ENCODE peak calls at places on chromosomes 1 and 21, in six cellular contexts. L, P, W, D, N and G are unnamed samples.

GRCh38 chr1:42439940-42440339 is 15.9 kb downstream of the ZMYND12 start:
- DNase-seq in L (no peak), P (no peak), W (no peak), D (no peak), N (no peak), G (no peak)

GRCh38 chr1:182784556-182785171 is 4.9 kb upstream of the NPL start:
- DNase-seq in L (peak), P (peak), W (peak), D (peak), N (no peak), G (no peak)

GRCh38 chr1:92482665-92483441 is 3.9 kb downstream of the GFI1 start:
- DNase-seq in L (no peak), P (no peak), W (no peak), D (no peak), N (peak), G (peak)

GRCh38 chr1:213989071-213989739 is 1.4 kb downstream of the PROX1 start:
- DNase-seq in L (no peak), P (no peak), W (no peak), D (peak), N (no peak), G (no peak)

GRCh38 chr1:162135271-162135775 is 65.8 kb downstream of the NOS1AP start:
- DNase-seq in L (no peak), P (no peak), W (no peak), D (no peak), N (no peak), G (no peak)

GRCh38 chr1:226309398-226310122 is 596 bp upstream of the LIN9 start:
- DNase-seq in L (no peak), P (peak), W (no peak), D (no peak), N (no peak), G (peak)

GRCh38 chr1:114025609-114026401 is 46.5 kb downstream of the OLFML3 start:
- DNase-seq in L (no peak), P (no peak), W (no peak), D (no peak), N (no peak), G (no peak)

GRCh38 chr1:204672482-204673216 is 12.9 kb downstream of the LRRN2 start:
- DNase-seq in L (no peak), P (no peak), W (peak), D (no peak), N (no peak), G (no peak)

GRCh38 chr1:11054181-11054580 is 5.6 kb downstream of the SRM start:
- DNase-seq in L (no peak), P (no peak), W (no peak), D (no peak), N (no peak), G (no peak)

GRCh38 chr1:211660718-211661222 is 14.7 kb downstream of the NEK2 start:
- DNase-seq in L (no peak), P (no peak), W (no peak), D (no peak), N (no peak), G (no peak)

GRCh38 chr1:13823126-13823880 is 123.3 kb downstream of the PRDM2 start:
- DNase-seq in L (no peak), P (no peak), W (no peak), D (no peak), N (no peak), G (peak)

GRCh38 chr1:115982399-115982798 is 6.1 kb downstream of the SLC22A15 start:
- DNase-seq in L (no peak), P (no peak), W (no peak), D (no peak), N (no peak), G (no peak)

DNA sequence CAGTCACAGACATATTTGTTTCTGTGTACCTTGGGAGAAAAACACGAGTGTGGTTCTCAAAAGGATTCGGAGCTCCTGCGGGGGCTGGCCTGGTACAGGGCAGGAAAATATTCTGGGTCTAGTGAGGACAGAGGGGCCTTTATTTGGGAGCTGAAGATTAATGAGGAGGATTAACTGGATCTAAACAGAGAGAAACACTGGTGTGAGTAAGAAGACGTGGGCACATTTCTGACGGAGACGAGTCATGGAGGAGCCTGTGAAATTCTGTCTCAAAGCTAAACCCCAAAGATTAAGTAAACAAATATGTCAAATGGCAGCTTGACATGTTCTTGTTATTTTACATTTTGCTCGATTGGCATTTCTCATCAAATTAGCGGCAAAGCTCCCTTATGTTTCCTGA is 12.7 kb downstream of the PROK1 start:
- DNase-seq in L (no peak), P (no peak), W (no peak), D (no peak), N (no peak), G (no peak)
- TF ChIP-seq EP300 in L (no peak), P (no peak), W (no peak), D (no peak), N (no peak), G (no peak)

GRCh38 chr21:42513151-42513984 is at the start of gene SLC37A1:
- DNase-seq in L (no peak), P (no peak), W (peak), D (no peak), N (no peak), G (no peak)

GRCh38 chr21:42513985-42514882 is 582 bp downstream of the SLC37A1 start:
- DNase-seq in L (no peak), P (peak), W (no peak), D (no peak), N (peak), G (no peak)

GRCh38 chr21:42518216-42518615 is 4.6 kb downstream of the SLC37A1 start:
- DNase-seq in L (no peak), P (peak), W (no peak), D (no peak), N (no peak), G (peak)

GRCh38 chr21:42514883-42515228 is 1.2 kb downstream of the SLC37A1 start:
- DNase-seq in L (no peak), P (no peak), W (no peak), D (no peak), N (no peak), G (no peak)

DNA sequence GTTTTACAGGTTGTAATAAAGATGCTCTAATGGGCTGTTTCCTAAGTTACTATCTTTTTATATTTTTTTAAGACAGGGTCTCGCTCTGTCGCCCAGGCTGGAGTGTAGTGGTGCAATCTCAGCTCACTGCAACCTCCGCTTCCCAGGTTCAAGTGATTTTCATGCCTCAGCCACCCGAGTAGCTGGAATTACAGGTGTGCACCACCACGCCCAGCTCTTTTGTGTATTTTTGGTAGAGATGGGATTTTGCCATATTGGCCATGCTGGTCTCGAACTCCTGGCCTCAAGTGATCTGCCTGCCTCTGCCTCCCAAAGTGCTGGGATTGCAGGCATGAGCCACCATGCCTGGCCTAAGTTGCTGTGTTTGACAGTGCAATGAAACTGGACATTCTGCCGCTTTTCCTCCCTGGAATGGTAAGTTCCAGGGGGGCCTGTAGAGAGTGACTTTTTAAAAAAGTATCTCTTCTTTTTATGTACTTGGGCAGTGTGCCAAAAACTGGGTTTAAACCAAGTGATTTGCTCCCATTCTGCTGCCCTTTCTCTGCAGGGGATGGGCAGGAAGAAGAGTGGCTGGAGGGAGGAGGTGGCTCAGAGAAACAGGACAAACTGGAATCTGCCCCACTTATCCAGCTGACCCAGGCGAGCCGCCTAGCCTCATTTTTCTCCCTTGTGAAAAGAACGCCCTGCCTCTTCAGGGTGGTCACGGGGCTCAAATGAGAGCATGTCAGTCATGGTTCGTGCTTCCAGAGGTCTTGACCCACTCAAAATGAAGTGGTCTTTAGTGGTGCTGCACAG is 2.3 kb downstream of the SLC37A1 start:
- DNase-seq in L (no peak), P (no peak), W (no peak), D (no peak), N (peak), G (no peak)
- TF ChIP-seq EP300 in L (no peak), P (no peak), W (no peak), D (no peak), N (no peak), G (no peak)

GRCh38 chr1:159935719-159936283 is 9.6 kb downstream of the IGSF9 start:
- DNase-seq in L (no peak), P (no peak), W (no peak), D (no peak), N (no peak), G (no peak)

GRCh38 chr1:159937014-159937750 is 8.2 kb downstream of the IGSF9 start:
- DNase-seq in L (no peak), P (no peak), W (no peak), D (no peak), N (peak), G (no peak)

GRCh38 chr1:159938221-159938852 is 7.1 kb downstream of the IGSF9 start:
- DNase-seq in L (no peak), P (no peak), W (no peak), D (no peak), N (no peak), G (no peak)

GRCh38 chr1:159935305-159935704 is 10.0 kb upstream of the TAGLN2 start:
- DNase-seq in L (no peak), P (no peak), W (no peak), D (no peak), N (no peak), G (no peak)

DNA sequence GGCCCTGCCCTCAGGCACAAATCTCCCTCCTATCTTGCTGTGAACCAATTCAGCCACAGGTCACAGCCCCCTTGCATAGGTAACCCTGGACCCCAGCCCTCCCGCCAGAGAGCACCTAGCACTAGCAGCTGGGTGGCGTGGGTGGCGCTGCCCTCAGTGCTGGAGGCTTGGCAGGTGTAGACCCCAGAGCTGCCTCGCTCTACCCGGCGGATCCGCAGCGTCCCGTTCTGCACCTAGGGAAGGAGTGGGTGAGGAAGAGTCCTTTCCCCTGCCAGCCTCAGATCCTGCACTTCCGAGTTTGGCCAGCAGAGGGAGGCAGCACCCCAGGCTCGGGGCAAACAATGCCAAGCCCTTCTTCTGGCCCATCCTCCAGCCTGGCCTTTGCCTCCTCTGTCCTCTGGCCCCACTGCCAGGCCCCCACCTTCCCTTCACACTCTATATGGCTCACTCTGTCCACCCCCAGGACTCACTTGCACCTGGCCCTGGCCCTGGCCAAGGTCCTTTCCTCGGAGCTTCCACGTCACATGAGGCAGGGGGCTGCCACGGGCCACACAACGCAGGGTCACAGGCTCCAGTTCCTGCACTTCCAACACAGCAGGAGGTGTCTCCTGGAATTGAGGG is 9.0 kb downstream of the IGSF9 start:
- DNase-seq in L (peak), P (peak), W (peak), D (peak), N (peak), G (peak)
- TF ChIP-seq EP300 in L (no peak), P (no peak), W (no peak), D (no peak), N (no peak), G (no peak)

GRCh38 chr1:220767312-220768126 is 19.2 kb upstream of the MTARC1 start:
- DNase-seq in L (no peak), P (no peak), W (no peak), D (peak), N (no peak), G (no peak)
- TF ChIP-seq EP300 in L (no peak), P (no peak), W (no peak), D (no peak), N (no peak), G (no peak)

GRCh38 chr1:176206961-176207902 is at the start of gene COP1:
- DNase-seq in L (peak), P (peak), W (peak), D (peak), N (peak), G (peak)
- TF ChIP-seq EP300 in L (peak), P (no peak), W (peak), D (no peak), N (no peak), G (no peak)

GRCh38 chr1:235504494-235505222 is 406 bp upstream of the B3GALNT2 start:
- DNase-seq in L (peak), P (peak), W (peak), D (peak), N (peak), G (peak)
- TF ChIP-seq EP300 in L (peak), P (no peak), W (peak), D (peak), N (peak), G (peak)

GRCh38 chr1:12477936-12478611 is 139.9 kb downstream of the DHRS3 start:
- DNase-seq in L (peak), P (peak), W (peak), D (peak), N (peak), G (peak)
- TF ChIP-seq EP300 in L (peak), P (peak), W (peak), D (no peak), N (no peak), G (no peak)

GRCh38 chr1:235011064-235011598 is 117.5 kb downstream of the TOMM20 start:
- DNase-seq in L (no peak), P (no peak), W (no peak), D (no peak), N (no peak), G (peak)
- TF ChIP-seq EP300 in L (no peak), P (no peak), W (no peak), D (no peak), N (no peak), G (no peak)